ENCODE peak calls at places on chromosome 5, in eight cellular contexts. J is gastrocnemius medialis, E is left ventricle myocardium inferior, R is neural progenitor cell, N is IMR-90, A is coronary artery, H is heart right ventricle, G is right atrium auricular region. L is an unnamed sample.

GRCh38 chr5:71905804-71906711 is 187.0 kb downstream of the CARTPT start:
- DNase-seq in J (no peak), E (no peak), R (no peak), N (no peak), A (no peak), H (no peak), G (no peak), L (no peak)

GRCh38 chr5:68214472-68215207 is 916 bp upstream of the PIK3R1 start:
- DNase-seq in J (no peak), E (no peak), R (peak), N (no peak), A (no peak), H (no peak), G (no peak), L (no peak)

GRCh38 chr5:7991125-7991821 is 122.3 kb downstream of the MTRR start:
- DNase-seq in J (no peak), E (no peak), R (peak), N (no peak), A (no peak), H (no peak), G (no peak), L (no peak)

GRCh38 chr5:36723921-36724320 is 117.5 kb downstream of the SLC1A3 start:
- DNase-seq in J (no peak), E (no peak), R (no peak), N (no peak), A (no peak), H (no peak), G (no peak), L (no peak)

GRCh38 chr5:132425009-132425937 is 55.8 kb downstream of the SLC22A5 start:
- DNase-seq in J (no peak), E (no peak), R (no peak), N (peak), A (no peak), H (no peak), G (peak), L (peak)

GRCh38 chr5:159385994-159386711 is 55.9 kb upstream of the IL12B start:
- DNase-seq in J (no peak), E (no peak), R (no peak), N (no peak), A (no peak), H (no peak), G (no peak), L (no peak)

GRCh38 chr5:114360816-114361723 is 800 bp upstream of the KCNN2 start:
- DNase-seq in J (no peak), E (peak), R (peak), N (peak), A (no peak), H (peak), G (no peak), L (peak)

GRCh38 chr5:160198886-160199409 is 30.4 kb upstream of the FABP6 start:
- DNase-seq in J (no peak), E (no peak), R (peak), N (no peak), A (no peak), H (no peak), G (no peak), L (no peak)

GRCh38 chr5:59119480-59119879 is 536.6 kb downstream of the RAB3C start:
- DNase-seq in J (no peak), E (no peak), R (no peak), N (no peak), A (no peak), H (no peak), G (no peak), L (no peak)

GRCh38 chr5:73544429-73545402 is 20.7 kb downstream of the ANKRA2 start:
- DNase-seq in J (no peak), E (peak), R (no peak), N (no peak), A (no peak), H (no peak), G (no peak), L (no peak)

GRCh38 chr5:131109540-131110255 is 55.4 kb downstream of the HINT1 start:
- DNase-seq in J (no peak), E (no peak), R (peak), N (peak), A (no peak), H (no peak), G (no peak), L (peak)

GRCh38 chr5:98679963-98680362 is 93.5 kb upstream of the RGMB start:
- DNase-seq in J (no peak), E (no peak), R (no peak), N (peak), A (no peak), H (no peak), G (no peak), L (no peak)

GRCh38 chr5:123512631-123513461 is 869 bp downstream of the CSNK1G3 start:
- DNase-seq in J (no peak), E (peak), R (peak), N (peak), A (peak), H (peak), G (no peak), L (peak)

GRCh38 chr5:96876292-96876850 is at the start of gene ERAP2:
- DNase-seq in J (no peak), E (no peak), R (no peak), N (peak), A (no peak), H (no peak), G (no peak), L (no peak)

GRCh38 chr5:127567026-127567768 is 49.8 kb downstream of the PRRC1 start:
- DNase-seq in J (no peak), E (no peak), R (no peak), N (no peak), A (no peak), H (no peak), G (no peak), L (no peak)

GRCh38 chr5:133969654-133970324 is 1.4 kb upstream of the C5orf15 start:
- DNase-seq in J (no peak), E (no peak), R (no peak), N (peak), A (no peak), H (no peak), G (no peak), L (peak)

GRCh38 chr5:29099585-29099984 is 2061.2 kb upstream of the CDH9 start:
- DNase-seq in J (no peak), E (no peak), R (no peak), N (no peak), A (no peak), H (no peak), G (no peak), L (no peak)

GRCh38 chr5:98839469-98840383 is 66.3 kb downstream of the RGMB start:
- DNase-seq in J (no peak), E (no peak), R (no peak), N (no peak), A (no peak), H (no peak), G (no peak), L (no peak)

GRCh38 chr5:33235824-33236223 is 204.9 kb upstream of the TARS1 start:
- DNase-seq in J (no peak), E (no peak), R (no peak), N (no peak), A (no peak), H (no peak), G (no peak), L (no peak)

GRCh38 chr5:90956511-90956910 is 397.9 kb downstream of the ADGRV1 start:
- DNase-seq in J (no peak), E (no peak), R (no peak), N (no peak), A (no peak), H (no peak), G (no peak), L (no peak)

GRCh38 chr5:158714049-158714448 is 385.7 kb downstream of the EBF1 start:
- DNase-seq in J (no peak), E (no peak), R (no peak), N (no peak), A (no peak), H (no peak), G (no peak), L (no peak)

GRCh38 chr5:36561596-36561995 is 44.8 kb upstream of the SLC1A3 start:
- DNase-seq in J (no peak), E (no peak), R (no peak), N (no peak), A (no peak), H (no peak), G (no peak), L (no peak)

GRCh38 chr5:114053377-114053776 is 308.5 kb upstream of the KCNN2 start:
- DNase-seq in J (no peak), E (no peak), R (no peak), N (no peak), A (no peak), H (no peak), G (no peak), L (no peak)

GRCh38 chr5:139050432-139050831 is 147.7 kb downstream of the SIL1 start:
- DNase-seq in J (no peak), E (no peak), R (no peak), N (no peak), A (no peak), H (no peak), G (no peak), L (no peak)

GRCh38 chr5:5348135-5348534 is 74.3 kb upstream of the ICE1 start:
- DNase-seq in J (no peak), E (no peak), R (no peak), N (no peak), A (no peak), H (no peak), G (no peak), L (no peak)

GRCh38 chr5:19002111-19002510 is 985.9 kb downstream of the CDH18 start:
- DNase-seq in J (no peak), E (no peak), R (no peak), N (no peak), A (no peak), H (no peak), G (no peak), L (no peak)

GRCh38 chr5:139446956-139447779 is 7.8 kb upstream of the DNAJC18 start:
- DNase-seq in J (no peak), E (no peak), R (no peak), N (peak), A (no peak), H (no peak), G (no peak), L (no peak)

GRCh38 chr5:4661326-4661725 is 478.8 kb upstream of the ADAMTS16 start:
- DNase-seq in J (no peak), E (no peak), R (no peak), N (no peak), A (no peak), H (no peak), G (no peak), L (no peak)

GRCh38 chr5:111194053-111194452 is 30.1 kb upstream of the CAMK4 start:
- DNase-seq in J (no peak), E (no peak), R (no peak), N (no peak), A (no peak), H (no peak), G (no peak), L (no peak)

GRCh38 chr5:158958048-158958994 is 141.4 kb downstream of the EBF1 start:
- DNase-seq in J (no peak), E (no peak), R (peak), N (no peak), A (no peak), H (no peak), G (no peak), L (no peak)

GRCh38 chr5:72005676-72006075 is 101.6 kb upstream of the MAP1B start:
- DNase-seq in J (no peak), E (no peak), R (peak), N (no peak), A (no peak), H (no peak), G (no peak), L (no peak)

GRCh38 chr5:174764309-174764708 is 39.9 kb downstream of the MSX2 start:
- DNase-seq in J (no peak), E (no peak), R (no peak), N (no peak), A (no peak), H (no peak), G (no peak), L (peak)

GRCh38 chr5:132457371-132458225 is 33.0 kb downstream of the IRF1 start:
- DNase-seq in J (peak), E (no peak), R (no peak), N (peak), A (no peak), H (no peak), G (no peak), L (peak)

GRCh38 chr5:60453186-60453976 is 246.6 kb downstream of the DEPDC1B start:
- DNase-seq in J (no peak), E (no peak), R (no peak), N (no peak), A (no peak), H (no peak), G (no peak), L (no peak)

GRCh38 chr5:52789378-52789777 is 1.7 kb downstream of the ITGA1 start:
- DNase-seq in J (no peak), E (no peak), R (no peak), N (no peak), A (no peak), H (no peak), G (no peak), L (no peak)
- H3K4me3 ChIP-seq in J (peak), E (peak), R (no peak), N (peak), A (peak), H (peak), G (peak), L (peak)

GRCh38 chr5:66513130-66513529 is 83.1 kb upstream of the MAST4 start:
- DNase-seq in J (no peak), E (no peak), R (no peak), N (no peak), A (no peak), H (no peak), G (no peak), L (no peak)
- H3K27ac ChIP-seq in J (no peak), E (no peak), R (no peak), N (no peak), A (no peak), H (no peak), G (no peak), L (no peak)

DNA sequence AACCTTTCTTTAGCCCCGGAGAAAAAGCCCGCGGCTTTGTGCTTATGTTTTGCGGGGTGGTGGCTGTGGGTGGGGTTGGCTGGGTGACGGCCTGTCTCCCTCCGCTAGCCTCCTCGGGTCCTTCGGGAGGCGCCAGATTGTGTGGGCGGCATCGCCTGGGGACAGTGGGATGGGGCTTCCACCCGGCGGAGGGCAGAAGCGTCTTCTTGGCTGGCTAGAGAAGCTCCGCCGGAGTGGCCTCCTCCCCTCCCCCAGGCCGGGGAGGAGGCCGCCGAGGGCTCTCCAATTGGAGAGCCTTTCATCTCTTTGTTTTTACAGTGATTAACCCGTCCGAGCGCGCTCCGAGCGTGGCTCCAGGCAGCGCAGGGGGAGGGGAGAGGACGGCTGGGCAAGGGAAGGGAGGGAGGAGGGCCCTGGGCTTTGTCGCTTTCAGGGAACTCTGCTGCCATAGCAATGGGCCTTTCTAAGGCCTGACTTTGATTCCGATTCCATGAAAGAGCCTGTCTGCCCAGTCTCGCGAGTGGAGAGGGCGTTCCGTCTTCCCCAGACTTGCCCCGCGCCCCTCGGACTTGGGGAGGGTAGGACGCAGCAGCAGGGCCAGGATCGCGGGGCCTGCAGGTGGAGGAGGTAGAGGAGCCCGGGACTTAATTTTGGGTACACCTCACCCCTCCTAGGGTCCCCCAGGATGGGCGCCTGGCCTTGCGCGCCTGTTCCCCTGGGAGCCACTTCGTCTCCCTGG is 36.7 kb upstream of the TIFAB start:
- DNase-seq in J (no peak), E (no peak), R (peak), N (peak), A (peak), H (peak), G (no peak), L (peak)
- H3K4me3 ChIP-seq in J (peak), E (peak), R (peak), N (peak), A (peak), H (peak), G (peak), L (peak)

DNA sequence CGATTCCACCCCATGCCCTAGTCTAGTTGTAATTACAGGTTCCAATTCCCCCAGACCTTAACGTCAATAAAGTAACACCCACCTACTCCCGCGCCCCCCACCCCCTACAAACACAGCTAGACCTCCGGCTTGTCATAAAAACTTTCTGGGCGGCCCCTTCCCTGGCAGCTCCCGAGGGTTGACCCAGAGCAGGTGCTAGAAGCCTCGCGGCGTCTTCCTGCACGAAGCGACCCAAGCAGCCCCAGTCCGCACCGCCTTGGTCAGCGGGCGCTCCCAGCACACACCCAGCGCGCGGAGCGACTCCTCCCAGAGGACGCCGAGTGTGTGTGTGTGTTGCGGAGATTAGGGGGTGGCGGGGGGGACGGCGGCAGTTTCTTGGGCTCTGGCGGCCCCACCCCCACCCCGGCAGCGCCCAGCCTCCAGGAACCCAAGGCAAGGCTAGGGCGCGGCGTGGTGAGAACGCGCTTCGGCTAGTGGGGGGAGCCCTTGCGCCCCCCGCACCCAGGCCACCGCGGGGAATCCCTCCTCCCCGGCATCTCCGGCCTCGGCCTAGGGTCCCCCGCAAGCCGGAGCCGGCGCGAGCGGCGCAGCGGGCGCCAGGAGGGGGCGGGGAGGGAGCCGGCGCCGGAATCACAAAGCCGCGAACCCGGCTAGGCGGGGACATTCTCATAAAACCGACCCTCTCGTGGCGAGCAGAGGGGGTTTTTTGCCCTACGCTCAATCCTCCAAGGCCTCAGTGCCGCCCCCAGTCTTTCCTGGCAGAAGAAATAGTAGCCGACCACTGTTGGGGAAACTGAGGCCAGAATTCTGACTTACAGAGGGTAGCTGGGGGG is 2.2 kb downstream of the PCDH1 start:
- DNase-seq in J (no peak), E (peak), R (peak), N (no peak), A (no peak), H (peak), G (no peak), L (peak)
- H3K27ac ChIP-seq in J (peak), E (peak), R (peak), N (no peak), A (no peak), H (peak), G (peak), L (no peak)

DNA sequence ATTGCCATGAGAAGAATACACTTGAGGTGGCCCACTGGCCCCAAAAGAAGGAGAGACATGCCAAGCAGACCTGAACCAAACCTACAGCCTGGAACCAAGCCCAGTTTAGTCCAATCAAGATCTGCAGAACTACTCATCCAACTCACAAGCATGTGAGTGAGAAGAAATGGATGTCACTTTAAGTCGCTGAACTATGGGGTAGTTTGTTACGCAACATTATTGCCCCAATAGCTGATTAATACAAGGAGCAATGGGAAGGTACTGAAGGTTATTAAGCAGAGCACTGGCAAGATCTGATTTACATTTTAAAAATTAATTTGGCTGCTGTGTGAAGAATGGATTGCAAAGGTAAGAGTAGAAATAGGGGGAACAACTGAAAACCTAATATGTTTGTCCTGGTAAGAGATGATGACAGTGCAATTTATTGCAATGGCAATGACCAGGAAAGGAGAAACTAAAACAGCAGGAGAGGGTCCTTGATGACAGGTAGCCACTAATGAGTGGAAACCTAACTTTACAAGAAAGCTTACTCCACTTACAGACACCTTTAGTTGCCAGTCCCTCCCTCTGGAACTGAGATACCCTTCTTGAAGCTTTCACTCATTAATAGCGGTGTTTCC is 132.9 kb upstream of the GRIA1 start:
- DNase-seq in J (no peak), E (no peak), R (no peak), N (no peak), A (no peak), H (no peak), G (no peak), L (no peak)
- H3K4me3 ChIP-seq in J (no peak), E (no peak), R (no peak), N (no peak), A (no peak), H (no peak), G (no peak), L (no peak)

DNA sequence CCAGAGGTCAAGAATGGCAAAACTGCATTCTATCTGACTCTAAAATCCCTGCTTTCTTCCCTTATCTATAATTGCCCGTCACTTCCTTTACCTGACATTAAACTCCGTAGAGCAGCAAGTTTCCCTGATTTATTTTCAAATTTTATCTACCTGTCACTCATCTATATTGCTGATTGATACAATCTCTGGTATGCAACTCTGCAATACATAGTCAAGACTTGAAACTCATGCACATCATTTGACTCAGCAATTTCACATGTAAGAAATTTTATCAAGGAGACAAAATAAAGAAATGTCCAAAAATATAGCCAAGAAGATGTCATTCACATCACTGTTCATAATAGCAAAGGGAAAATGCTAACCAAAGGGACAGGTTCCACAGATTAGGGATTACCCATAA is 39.5 kb downstream of the FBXW11 start:
- DNase-seq in J (no peak), E (no peak), R (no peak), N (no peak), A (no peak), H (no peak), G (no peak), L (no peak)
- H3K27ac ChIP-seq in J (peak), E (peak), R (no peak), N (no peak), A (no peak), H (no peak), G (no peak), L (no peak)

GRCh38 chr5:177371705-177372533 is 12.3 kb upstream of the SLC34A1 start:
- DNase-seq in J (no peak), E (no peak), R (no peak), N (no peak), A (no peak), H (no peak), G (no peak), L (no peak)
- H3K4me3 ChIP-seq in J (no peak), E (peak), R (peak), N (no peak), A (no peak), H (no peak), G (no peak), L (no peak)

GRCh38 chr5:169142264-169142970 is 158.5 kb downstream of the SLIT3 start:
- DNase-seq in J (peak), E (peak), R (no peak), N (no peak), A (no peak), H (peak), G (no peak), L (no peak)
- H3K27ac ChIP-seq in J (no peak), E (peak), R (no peak), N (no peak), A (no peak), H (no peak), G (no peak), L (no peak)

L was measured in SJSA1.